ENCODE peak calls at places on chromosomes 7 and 10, in four cellular contexts. K is H9, U is IMR-90, D is H1. V is an unnamed sample.
A peak's percentile ranks its signal among the peaks of the same experiment; 100 is the strongest.

GRCh38 chr10:13956826-13957225 is 370.1 kb downstream of the PRPF18 start:
- DNase-seq in U (peak; percentile 80), D (no peak), K (no peak), V (peak; percentile 42)

GRCh38 chr10:22308390-22308789 is 7.8 kb upstream of the COMMD3 start:
- DNase-seq in U (peak; percentile 53), K (no peak), D (no peak), V (no peak)

GRCh38 chr7:70322786-70323185 is 724.5 kb downstream of the AUTS2 start:
- DNase-seq in K (no peak), U (no peak), D (no peak), V (no peak)

GRCh38 chr10:131448171-131448570 is 136.7 kb upstream of the TCERG1L start:
- DNase-seq in K (no peak), D (no peak), U (no peak), V (no peak)

GRCh38 chr7:50803359-50804337 is 21.0 kb upstream of the GRB10 start:
- DNase-seq in D (no peak), U (no peak), K (no peak), V (no peak)

GRCh38 chr7:151689196-151689971 is 169.7 kb upstream of the RHEB start:
- DNase-seq in K (no peak), U (no peak), D (no peak), V (no peak)

GRCh38 chr10:7409045-7409731 is 1.6 kb downstream of the SFMBT2 start:
- DNase-seq in D (no peak), U (no peak), K (peak; percentile 33), V (peak; percentile 45)

GRCh38 chr10:127243490-127244272 is 47.3 kb upstream of the INSYN2A start:
- DNase-seq in D (peak; percentile 33), U (peak; percentile 30), K (peak; percentile 68), V (peak; percentile 73)

GRCh38 chr7:78770422-78771410 is 682.8 kb downstream of the MAGI2 start:
- DNase-seq in U (peak; percentile 71), K (peak; percentile 73), D (peak; percentile 29), V (peak; percentile 93)

GRCh38 chr7:38744746-38745145 is 113.6 kb upstream of the AMPH start:
- DNase-seq in D (no peak), K (no peak), U (peak; percentile 78), V (no peak)

GRCh38 chr7:128115821-128116723 is 84.8 kb upstream of the LRRC4 start:
- DNase-seq in D (no peak), K (no peak), U (no peak), V (peak; percentile 61)

GRCh38 chr10:121880842-121881423 is 46.9 kb downstream of the ATE1 start:
- DNase-seq in D (no peak), U (no peak), K (no peak), V (peak; percentile 22)

GRCh38 chr7:2512713-2513112 is 6.9 kb upstream of the LFNG start:
- DNase-seq in U (no peak), D (no peak), K (no peak), V (no peak)

GRCh38 chr7:158353606-158354570 is 233.7 kb downstream of the PTPRN2 start:
- DNase-seq in K (peak; percentile 78), D (no peak), U (no peak), V (peak; percentile 81)

GRCh38 chr7:69603937-69604494 is 5.7 kb downstream of the AUTS2 start:
- DNase-seq in U (no peak), K (no peak), D (no peak), V (no peak)

GRCh38 chr10:93412801-93413200 is 69.3 kb downstream of the MYOF start:
- DNase-seq in K (no peak), U (no peak), D (no peak), V (no peak)

GRCh38 chr10:100653957-100654834 is 91.2 kb upstream of the PAX2 start:
- DNase-seq in D (no peak), U (no peak), K (peak; percentile 66), V (peak; percentile 91)

GRCh38 chr7:101911011-101911799 is 93.8 kb downstream of the CUX1 start:
- DNase-seq in U (peak; percentile 37), D (no peak), K (no peak), V (no peak)

GRCh38 chr7:2520131-2520807 is 695 bp downstream of the LFNG start:
- DNase-seq in U (no peak), D (no peak), K (no peak), V (no peak)

GRCh38 chr10:62690703-62691102 is 113.8 kb upstream of the ADO start:
- DNase-seq in K (peak; percentile 35), U (no peak), D (peak; percentile 29), V (peak; percentile 80)

GRCh38 chr7:3995187-3995586 is 686.9 kb upstream of the FOXK1 start:
- DNase-seq in U (no peak), D (peak; percentile 78), K (peak; percentile 93), V (peak; percentile 91)

GRCh38 chr7:28549998-28550397 is 137.7 kb downstream of the CREB5 start:
- DNase-seq in U (no peak), D (no peak), K (no peak), V (no peak)

GRCh38 chr7:28551311-28551710 is 139.0 kb downstream of the CREB5 start:
- DNase-seq in K (no peak), D (no peak), U (peak; percentile 52), V (no peak)

GRCh38 chr7:28554791-28555471 is 142.6 kb downstream of the CREB5 start:
- DNase-seq in D (no peak), K (no peak), U (no peak), V (no peak)

GRCh38 chr7:28547115-28547514 is 134.8 kb downstream of the CREB5 start:
- DNase-seq in U (no peak), D (no peak), K (no peak), V (no peak)

GRCh38 chr7:28550580-28551205 is 138.4 kb downstream of the CREB5 start:
- DNase-seq in D (no peak), U (no peak), K (no peak), V (no peak)
- H2AK5ac ChIP-seq in D (no peak overlapping the region), U (no peak overlapping the region), K (no peak overlapping the region), V (no peak overlapping the region)

DNA sequence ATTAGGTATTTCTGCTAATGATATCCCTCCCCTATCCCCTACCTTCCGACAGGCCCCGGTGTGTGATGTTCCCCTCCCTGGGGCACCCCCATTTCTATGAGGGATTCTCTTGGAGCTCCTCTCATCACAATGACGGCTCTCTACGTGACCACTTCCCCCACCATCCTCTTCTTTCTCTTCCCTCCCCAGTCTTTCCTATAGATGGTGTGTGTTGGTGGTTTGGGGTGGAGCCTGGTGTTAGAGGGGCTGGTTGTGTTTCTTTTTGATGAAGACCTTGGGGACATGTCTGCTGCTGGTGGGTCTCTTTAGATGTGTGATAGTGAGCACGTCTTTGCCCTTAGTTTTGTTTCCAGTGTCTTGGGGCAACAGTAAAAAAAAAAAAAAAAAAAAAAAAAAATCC is 28.6 kb downstream of the RPS24 start:
- DNase-seq in D (no peak), K (no peak), U (no peak), V (no peak)
- H4K5ac ChIP-seq in D (no peak overlapping the region), K (no peak overlapping the region), U (no peak overlapping the region), V (no peak overlapping the region)

GRCh38 chr7:135151162-135151932 is 3.5 kb downstream of the TMEM140 start:
- DNase-seq in U (no peak), K (no peak), D (no peak), V (no peak)
- H2AK5ac ChIP-seq in U (no peak overlapping the region), K (no peak overlapping the region), D (no peak overlapping the region), V (no peak overlapping the region)

GRCh38 chr7:105277341-105277740 is 111.4 kb downstream of the SRPK2 start:
- DNase-seq in U (peak; percentile 87), D (no peak), K (no peak), V (no peak)

GRCh38 chr7:105278973-105279687 is 109.6 kb downstream of the SRPK2 start:
- DNase-seq in D (no peak), K (no peak), U (no peak), V (peak; percentile 36)

GRCh38 chr7:105281966-105282365 is 106.8 kb downstream of the SRPK2 start:
- DNase-seq in U (no peak), K (no peak), D (no peak), V (no peak)

GRCh38 chr7:105278565-105278964 is 110.2 kb downstream of the SRPK2 start:
- DNase-seq in U (no peak), K (no peak), D (no peak), V (no peak)

DNA sequence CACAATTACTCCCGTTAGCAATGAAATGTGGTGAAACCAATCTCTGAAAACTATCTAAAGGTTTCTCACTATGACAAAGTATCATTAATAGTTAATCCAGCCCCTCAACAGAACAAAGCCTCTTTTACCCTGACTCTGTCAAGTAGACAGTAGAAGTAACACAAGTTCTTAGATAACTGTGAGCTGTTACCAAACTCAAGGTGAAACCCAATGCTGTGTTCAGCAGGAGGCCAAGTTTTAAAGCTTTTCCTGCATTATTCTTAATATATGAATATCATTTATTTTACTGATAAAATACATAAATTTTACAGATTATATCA is 109.1 kb downstream of the SRPK2 start:
- DNase-seq in K (no peak), U (no peak), D (no peak), V (no peak)
- H4K5ac ChIP-seq in K (no peak overlapping the region), U (no peak overlapping the region), D (no peak overlapping the region), V (no peak overlapping the region)

DNA sequence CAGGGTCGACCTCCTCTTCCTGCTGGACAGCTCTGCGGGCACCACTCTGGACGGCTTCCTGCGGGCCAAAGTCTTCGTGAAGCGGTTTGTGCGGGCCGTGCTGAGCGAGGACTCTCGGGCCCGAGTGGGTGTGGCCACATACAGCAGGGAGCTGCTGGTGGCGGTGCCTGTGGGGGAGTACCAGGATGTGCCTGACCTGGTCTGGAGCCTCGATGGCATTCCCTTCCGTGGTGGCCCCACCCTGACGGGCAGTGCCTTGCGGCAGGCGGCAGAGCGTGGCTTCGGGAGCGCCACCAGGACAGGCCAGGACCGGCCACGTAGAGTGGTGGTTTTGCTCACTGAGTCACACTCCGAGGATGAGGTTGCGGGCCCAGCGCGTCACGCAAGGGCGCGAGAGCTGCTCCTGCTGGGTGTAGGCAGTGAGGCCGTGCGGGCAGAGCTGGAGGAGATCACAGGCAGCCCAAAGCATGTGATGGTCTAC is 46.9 kb downstream of the VWA2 start:
- DNase-seq in K (peak; percentile 39), U (no peak), D (no peak), V (no peak)
- H2AK5ac ChIP-seq in K (no peak overlapping the region), U (no peak overlapping the region), D (no peak overlapping the region), V (no peak overlapping the region)

GRCh38 chr10:31961264-31961663 is 32.6 kb upstream of the ARHGAP12 start:
- DNase-seq in K (no peak), U (no peak), D (no peak), V (no peak)
- H4K5ac ChIP-seq in K (no peak overlapping the region), U (no peak overlapping the region), D (no peak overlapping the region), V (no peak overlapping the region)

DNA sequence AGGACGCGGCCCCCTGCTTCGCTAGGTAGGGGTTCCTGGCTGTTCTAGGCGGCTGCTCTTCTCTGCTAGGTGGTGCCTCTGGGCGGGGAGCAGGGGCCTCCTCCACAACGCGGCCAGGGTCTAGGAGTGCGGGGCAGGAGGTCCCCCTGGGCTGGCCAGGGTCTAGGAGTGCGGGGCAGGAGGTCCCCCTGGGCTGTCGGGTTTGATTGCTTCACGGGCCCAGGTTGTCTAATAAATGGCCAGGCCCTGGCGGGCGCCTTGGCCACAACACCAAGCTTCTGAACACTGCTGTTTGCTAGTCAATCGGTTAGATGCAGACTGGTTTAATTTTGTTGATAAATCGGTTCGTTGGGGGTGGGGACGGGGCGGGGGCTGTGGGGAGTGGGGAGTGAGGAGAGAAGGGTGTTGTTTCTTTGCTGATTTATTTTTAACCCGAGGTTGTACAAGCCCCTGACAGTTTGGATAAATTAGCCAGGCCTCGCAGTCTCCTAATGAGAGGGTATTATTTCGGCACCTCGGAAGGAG is 7.7 kb downstream of the UNCX start:
- DNase-seq in D (no peak), K (no peak), U (no peak), V (peak; percentile 41)
- H2AK5ac ChIP-seq in D (no peak overlapping the region), K (no peak overlapping the region), U (no peak overlapping the region), V (no peak overlapping the region)